ENCODE peak calls at places on chromosomes 12 and 14, in five cellular contexts. K is ELR; N is PC-3; W is amniotic stem cell; L is activated naive CD4-positive, alpha-beta T cell. D is an unnamed sample.

GRCh38 chr14:75175677-75176141 is 703 bp downstream of the TMED10 start:
- DNase-seq in K (no peak), N (peak; percentile 36), W (no peak), L (no peak), D (no peak)

GRCh38 chr14:101037021-101037817 is 133.7 kb upstream of the RTL1 start:
- DNase-seq in K (no peak), N (no peak), W (no peak), L (no peak), D (no peak)

GRCh38 chr12:124867389-124867930 is 3.8 kb upstream of the SCARB1 start:
- DNase-seq in K (peak; percentile 50), N (peak; percentile 63), W (no peak), L (no peak), D (no peak)

GRCh38 chr12:79689041-79689476 is 1.7 kb downstream of the PAWR start:
- DNase-seq in K (peak; percentile 28), N (peak; percentile 38), W (no peak), L (no peak), D (no peak)

GRCh38 chr12:48003226-48004038 is 844 bp downstream of the COL2A1 start:
- DNase-seq in K (peak; percentile 7), N (peak; percentile 4), W (no peak), L (no peak), D (no peak)

GRCh38 chr12:27564612-27565213 is 40.7 kb downstream of the PPFIBP1 start:
- DNase-seq in K (peak; percentile 53), N (peak; percentile 44), W (no peak), L (no peak), D (no peak)

GRCh38 chr14:65850429-65851145 is 438.1 kb downstream of the FUT8 start:
- DNase-seq in K (peak; percentile 3), N (peak; percentile 9), W (no peak), L (peak; percentile 53), D (no peak)

GRCh38 chr12:74349925-74350324 is 187.7 kb upstream of the ATXN7L3B start:
- DNase-seq in K (no peak), N (no peak), W (peak; percentile 8), L (no peak), D (no peak)

GRCh38 chr14:76019676-76020075 is 34.1 kb downstream of the IFT43 start:
- DNase-seq in K (no peak), N (peak; percentile 23), W (no peak), L (no peak), D (no peak)

GRCh38 chr14:101128478-101129450 is 225.2 kb upstream of the RTL1 start:
- DNase-seq in K (no peak), N (no peak), W (no peak), L (no peak), D (no peak)

GRCh38 chr12:112479413-112479812 is 60.7 kb downstream of the PTPN11 start:
- DNase-seq in K (no peak), N (no peak), W (no peak), L (no peak), D (no peak)

GRCh38 chr14:51652168-51653095 is 722 bp downstream of the FRMD6 start:
- DNase-seq in K (peak; percentile 46), N (peak; percentile 26), W (no peak), L (peak; percentile 50), D (no peak)

GRCh38 chr12:74984631-74985030 is 225.0 kb downstream of the KCNC2 start:
- DNase-seq in K (no peak), N (no peak), W (no peak), L (no peak), D (no peak)

GRCh38 chr14:100107236-100107635 is 42.0 kb downstream of the EVL start:
- DNase-seq in K (no peak), N (no peak), W (no peak), L (no peak), D (no peak)